ENCODE peak calls at places on chromosome 22, in nine cellular contexts. A is RPMI8226; W is NCI-H2171; B is RKO; L is stimulated activated naive B cell treated with anti-CD40 and anti-IgM and Interleukin-4, amounts not matched to agents 10 μg/mL and 1 μg/mL and 100 μg/mL, for 72 hours; P is AG09309; I is MCF 10A; V is kidney epithelial cell; Y is stimulated activated CD8-positive, alpha-beta memory T cell treated with anti-CD3 and anti-CD28 coated beads, Interleukin-15, amount 100 ng/mL, for 1 hour. K is an unnamed sample.
A peak's percentile ranks its signal among the peaks of the same experiment; 100 is the strongest.

GRCh38 chr22:16949561-16949960 is 58.5 kb downstream of the GAB4 start:
- DNase-seq in A (no peak), W (no peak), B (peak; percentile 2), L (no peak), P (no peak), I (peak; percentile 56), V (no peak), Y (no peak), K (no peak)

GRCh38 chr22:32949719-32950118 is 108.5 kb downstream of the SYN3 start:
- DNase-seq in A (no peak), W (no peak), B (no peak), L (no peak), P (no peak), I (no peak), V (no peak), Y (no peak), K (no peak)

GRCh38 chr22:28116261-28116673 is 197.2 kb upstream of the PITPNB start:
- DNase-seq in A (no peak), W (no peak), B (peak; percentile 10), L (no peak), P (peak; percentile 67), I (peak; percentile 36), V (peak; percentile 63), Y (no peak), K (peak; percentile 47)

GRCh38 chr22:23270798-23271596 is 90.7 kb downstream of the BCR start:
- DNase-seq in A (no peak), W (no peak), B (no peak), L (no peak), P (no peak), I (no peak), V (no peak), Y (no peak), K (no peak)

GRCh38 chr22:36879775-36880174 is 19.0 kb downstream of the NCF4 start:
- DNase-seq in A (no peak), W (no peak), B (no peak), L (no peak), P (peak; percentile 77), I (no peak), V (no peak), Y (no peak), K (no peak)

GRCh38 chr22:47788461-47788860 is 1026.0 kb downstream of the TBC1D22A start:
- DNase-seq in A (no peak), W (no peak), B (no peak), L (no peak), P (no peak), I (no peak), V (no peak), Y (no peak), K (no peak)

GRCh38 chr22:50032941-50033601 is 20.5 kb upstream of the IL17REL start:
- DNase-seq in A (no peak), W (no peak), B (no peak), L (no peak), P (no peak), I (no peak), V (no peak), Y (no peak), K (no peak)

GRCh38 chr22:49119551-49119952 is 708.1 kb downstream of the BRD1 start:
- DNase-seq in A (no peak), W (peak; percentile 27), B (no peak), L (no peak), P (no peak), I (no peak), V (no peak), Y (no peak), K (no peak)

GRCh38 chr22:26597480-26597879 is 7.5 kb upstream of the TPST2 start:
- DNase-seq in A (no peak), W (no peak), B (no peak), L (no peak), P (no peak), I (no peak), V (no peak), Y (no peak), K (no peak)

GRCh38 chr22:31346733-31347250 is 646 bp upstream of the PATZ1 start:
- DNase-seq in A (peak; percentile 63), W (peak; percentile 77), B (peak; percentile 79), L (peak; percentile 48), P (no peak), I (peak; percentile 61), V (no peak), Y (no peak), K (peak; percentile 70)

GRCh38 chr22:25406510-25407210 is 157.8 kb upstream of the GRK3 start:
- DNase-seq in A (no peak), W (no peak), B (no peak), L (no peak), P (no peak), I (no peak), V (no peak), Y (no peak), K (no peak)

K was measured in ureter.